ENCODE peak calls at places on chromosomes 11 and 22, in eight cellular contexts. X is stimulated activated CD4-positive, alpha-beta T cell treated with anti-CD3 and anti-CD28 coated beads, Interleukin-1b, Interleukin-23, amount 100 ng/mL, for 24 hours; E is DMS53; P is ACHN; Q is putamen; Z is epithelial cell of esophagus; I is activated CD8-positive, alpha-beta T cell treated with anti-CD3 and anti-CD28 coated beads, Interleukin-2, amount 10 ng/mL, durations not matched to agents 7 days and 5 days; N is SK-MEL-5. K is an unnamed sample.
A peak's percentile ranks its signal among the peaks of the same experiment; 100 is the strongest.

GRCh38 chr22:20220629-20221026 is 47.5 kb downstream of the RTN4R start:
- DNase-seq in X (no peak), E (no peak), P (no peak), Q (no peak), Z (no peak), I (no peak), N (no peak), K (no peak)

GRCh38 chr11:115284766-115285165 is 219.4 kb downstream of the CADM1 start:
- DNase-seq in X (no peak), E (no peak), P (no peak), Q (no peak), Z (peak; percentile 10), I (no peak), N (no peak), K (no peak)

GRCh38 chr22:25833091-25833490 is 91.1 kb downstream of the MYO18B start:
- DNase-seq in X (no peak), E (no peak), P (no peak), Q (no peak), Z (no peak), I (no peak), N (no peak), K (no peak)

GRCh38 chr11:75339685-75340409 is 11.6 kb downstream of the ARRB1 start:
- DNase-seq in X (no peak), E (peak; percentile 49), P (no peak), Q (no peak), Z (no peak), I (peak; percentile 42), N (peak; percentile 38), K (no peak)

GRCh38 chr22:50438305-50439275 is 36.2 kb downstream of the SBF1 start:
- DNase-seq in X (no peak), E (no peak), P (no peak), Q (no peak), Z (no peak), I (no peak), N (no peak), K (no peak)

GRCh38 chr11:38835986-38836385 is 2237.9 kb upstream of the RAG2 start:
- DNase-seq in X (no peak), E (no peak), P (no peak), Q (no peak), Z (no peak), I (no peak), N (peak; percentile 65), K (no peak)

GRCh38 chr22:29710922-29711593 is 8.7 kb upstream of the CABP7 start:
- DNase-seq in X (no peak), E (peak; percentile 51), P (peak; percentile 42), Q (no peak), Z (no peak), I (no peak), N (no peak), K (no peak)

GRCh38 chr11:83583953-83584352 is 297.8 kb upstream of the CCDC90B start:
- DNase-seq in X (no peak), E (peak; percentile 32), P (peak; percentile 14), Q (no peak), Z (peak; percentile 62), I (no peak), N (no peak), K (no peak)

GRCh38 chr11:31160504-31161422 is 208.8 kb downstream of the DCDC1 start:
- DNase-seq in X (no peak), E (peak; percentile 35), P (peak; percentile 11), Q (no peak), Z (peak; percentile 35), I (no peak), N (peak; percentile 6), K (no peak)

GRCh38 chr11:20443596-20443995 is 56.1 kb downstream of the PRMT3 start:
- DNase-seq in X (no peak), E (peak; percentile 52), P (peak; percentile 37), Q (peak; percentile 22), Z (peak; percentile 36), I (no peak), N (peak; percentile 67), K (no peak)

GRCh38 chr11:64146036-64146943 is 19.6 kb downstream of the MACROD1 start:
- DNase-seq in X (peak; percentile 34), E (peak; percentile 74), P (peak; percentile 43), Q (no peak), Z (peak; percentile 66), I (peak; percentile 83), N (peak; percentile 70), K (peak; percentile 45)

GRCh38 chr22:47995718-47996117 is 1233.3 kb downstream of the TBC1D22A start:
- DNase-seq in X (no peak), E (no peak), P (no peak), Q (no peak), Z (no peak), I (no peak), N (no peak), K (no peak)

GRCh38 chr11:35105319-35106063 is 33.5 kb upstream of the CD44 start:
- DNase-seq in X (no peak), E (no peak), P (no peak), Q (no peak), Z (no peak), I (no peak), N (no peak), K (no peak)

GRCh38 chr11:111707039-111707690 is 59.0 kb downstream of the PPP2R1B start:
- DNase-seq in X (no peak), E (no peak), P (no peak), Q (no peak), Z (peak; percentile 89), I (no peak), N (peak; percentile 69), K (no peak)

GRCh38 chr11:65428578-65429068 is 6.0 kb downstream of the NEAT1 start:
- DNase-seq in X (no peak), E (peak; percentile 87), P (no peak), Q (no peak), Z (no peak), I (no peak), N (no peak), K (no peak)

GRCh38 chr22:38033522-38034277 is 23.5 kb upstream of the PICK1 start:
- DNase-seq in X (no peak), E (no peak), P (no peak), Q (peak; percentile 95), Z (no peak), I (no peak), N (peak; percentile 94), K (no peak)

GRCh38 chr11:18912883-18913282 is 26.3 kb downstream of the MRGPRX1 start:
- DNase-seq in X (no peak), E (no peak), P (no peak), Q (no peak), Z (no peak), I (no peak), N (no peak), K (no peak)

GRCh38 chr22:46731246-46732040 is 6.6 kb downstream of the CERK start:
- DNase-seq in X (no peak), E (no peak), P (peak; percentile 48), Q (no peak), Z (peak; percentile 28), I (no peak), N (no peak), K (no peak)

GRCh38 chr11:64569300-64569970 is 21.6 kb upstream of the SLC22A12 start:
- DNase-seq in X (no peak), E (no peak), P (no peak), Q (no peak), Z (no peak), I (no peak), N (no peak), K (no peak)

GRCh38 chr11:77503006-77503405 is 29.1 kb upstream of the PAK1 start:
- DNase-seq in X (no peak), E (peak; percentile 29), P (no peak), Q (no peak), Z (no peak), I (no peak), N (no peak), K (no peak)

GRCh38 chr22:17743661-17744411 is 30.4 kb downstream of the BID start:
- DNase-seq in X (no peak), E (no peak), P (no peak), Q (no peak), Z (peak; percentile 29), I (no peak), N (no peak), K (no peak)

GRCh38 chr11:132632641-132633124 is 899.6 kb downstream of the OPCML start:
- DNase-seq in X (no peak), E (peak; percentile 88), P (peak; percentile 92), Q (no peak), Z (peak; percentile 86), I (no peak), N (peak; percentile 7), K (no peak)

GRCh38 chr11:68845351-68846002 is 3.8 kb upstream of the CPT1A start:
- DNase-seq in X (no peak), E (peak; percentile 94), P (no peak), Q (no peak), Z (no peak), I (no peak), N (no peak), K (no peak)

GRCh38 chr11:45982656-45983470 is 60.4 kb downstream of the LARGE2 start:
- DNase-seq in X (no peak), E (no peak), P (peak; percentile 37), Q (peak; percentile 42), Z (peak; percentile 75), I (no peak), N (no peak), K (no peak)

GRCh38 chr11:78156081-78156844 is 16.8 kb upstream of the ALG8 start:
- DNase-seq in X (no peak), E (no peak), P (no peak), Q (no peak), Z (no peak), I (no peak), N (no peak), K (no peak)

GRCh38 chr11:84319853-84320252 is 1033.7 kb upstream of the CCDC90B start:
- DNase-seq in X (no peak), E (no peak), P (no peak), Q (no peak), Z (no peak), I (no peak), N (no peak), K (no peak)

GRCh38 chr11:70246196-70246595 is 24.3 kb upstream of the PPFIA1 start:
- DNase-seq in X (no peak), E (no peak), P (no peak), Q (no peak), Z (no peak), I (no peak), N (no peak), K (no peak)

GRCh38 chr11:12480401-12480800 is 103.0 kb downstream of the PARVA start:
- DNase-seq in X (no peak), E (no peak), P (no peak), Q (no peak), Z (peak; percentile 32), I (no peak), N (no peak), K (no peak)

GRCh38 chr11:110921742-110922200 is 209.5 kb upstream of the ARHGAP20 start:
- DNase-seq in X (no peak), E (no peak), P (no peak), Q (peak; percentile 47), Z (no peak), I (no peak), N (no peak), K (no peak)

K was measured in NCI-H187.